ENCODE peak calls at places on chromosomes 12 and 14, in six cellular contexts. N is A549, O is upper lobe of left lung, T is HepG2, V is SK-N-SH, L is stomach. A is an unnamed sample. For H3K4me1, the result is how much of the 10 kb centered on the place peaks cover.

GRCh38 chr12:88951860-88952483 is 371.7 kb upstream of the KITLG start:
- DNase-seq in L (no peak), T (no peak), O (no peak), N (no peak), V (no peak), A (no peak)

GRCh38 chr14:32252030-32252670 is 49.1 kb upstream of the RNU6-8 start:
- DNase-seq in O (peak), T (peak), V (peak), L (peak), N (peak), A (no peak)

GRCh38 chr12:1453801-1454200 is 140.6 kb downstream of the FBXL14 start:
- DNase-seq in T (no peak), V (no peak), N (no peak), O (no peak), L (no peak), A (no peak)

GRCh38 chr12:113500662-113501435 is 29.2 kb upstream of the LHX5 start:
- DNase-seq in T (no peak), L (no peak), N (no peak), O (no peak), V (no peak), A (no peak)

GRCh38 chr12:50799908-50800307 is 36.0 kb downstream of the ATF1 start:
- DNase-seq in N (peak), O (no peak), V (peak), T (no peak), L (no peak), A (no peak)

GRCh38 chr14:92460916-92461579 is 52.5 kb upstream of the RIN3 start:
- DNase-seq in O (peak), V (no peak), L (peak), N (no peak), T (no peak), A (no peak)

GRCh38 chr12:6647083-6647604 is at the start of gene ACRBP:
- DNase-seq in O (peak), V (no peak), T (no peak), L (peak), N (no peak), A (peak)

GRCh38 chr14:94460631-94461416 is 8.2 kb upstream of the SERPINA11 start:
- DNase-seq in T (no peak), O (no peak), V (no peak), L (no peak), N (no peak), A (no peak)

GRCh38 chr12:113808095-113808951 is 157.8 kb downstream of the RBM19 start:
- DNase-seq in O (no peak), N (no peak), L (no peak), V (no peak), T (peak), A (no peak)

GRCh38 chr12:19316420-19316819 is 122.9 kb upstream of the AEBP2 start:
- DNase-seq in L (no peak), O (no peak), N (no peak), T (no peak), V (no peak), A (no peak)

GRCh38 chr12:40016960-40017359 is 88.9 kb downstream of the SLC2A13 start:
- DNase-seq in T (no peak), V (no peak), L (no peak), O (no peak), N (peak), A (no peak)

GRCh38 chr12:112466011-112466422 is 47.3 kb downstream of the PTPN11 start:
- DNase-seq in N (no peak), O (no peak), T (peak), L (peak), V (no peak), A (no peak)

GRCh38 chr12:47881826-47882427 is 22.9 kb downstream of the VDR start:
- DNase-seq in T (no peak), L (no peak), N (no peak), O (peak), V (no peak), A (no peak)

GRCh38 chr12:5549011-5549410 is 117.1 kb downstream of the NTF3 start:
- DNase-seq in N (no peak), T (no peak), L (no peak), O (no peak), V (no peak), A (no peak)

GRCh38 chr14:76953196-76953945 is 75.1 kb downstream of the IRF2BPL start:
- DNase-seq in L (peak), O (peak), T (peak), N (peak), V (peak), A (peak)

GRCh38 chr12:80702889-80703605 is 4.4 kb upstream of the MYF6 start:
- DNase-seq in N (no peak), V (no peak), O (no peak), L (no peak), T (peak), A (no peak)

GRCh38 chr14:102826161-102826560 is 48.9 kb downstream of the TRAF3 start:
- DNase-seq in O (no peak), T (no peak), L (no peak), N (no peak), V (no peak), A (no peak)

GRCh38 chr12:94615284-94616216 is 34.8 kb downstream of the TMCC3 start:
- DNase-seq in O (no peak), V (no peak), L (peak), T (peak), N (peak), A (no peak)

GRCh38 chr14:102544745-102545460 is 35.3 kb upstream of the ANKRD9 start:
- DNase-seq in T (peak), N (no peak), V (peak), L (peak), O (no peak), A (no peak)

GRCh38 chr14:100892496-100893227 is 10.9 kb downstream of the RTL1 start:
- DNase-seq in O (peak), L (peak), V (no peak), N (no peak), T (no peak), A (no peak)

GRCh38 chr14:94056579-94057308 is 24.3 kb downstream of the DDX24 start:
- DNase-seq in V (no peak), O (no peak), T (no peak), L (no peak), N (no peak), A (no peak)

GRCh38 chr14:102986810-102987579 is 64.5 kb downstream of the AMN start:
- DNase-seq in V (no peak), T (peak), L (no peak), N (no peak), O (no peak), A (no peak)

GRCh38 chr14:103385994-103386491 is 828 bp downstream of the MARK3 start:
- DNase-seq in V (peak), O (no peak), N (no peak), T (no peak), L (peak), A (peak)

GRCh38 chr12:51326762-51327439 is 2.9 kb upstream of the BIN2 start:
- DNase-seq in V (no peak), O (peak), L (no peak), T (no peak), N (no peak), A (no peak)

GRCh38 chr14:30796707-30797106 is 77.7 kb upstream of the COCH start:
- DNase-seq in L (no peak), O (no peak), T (no peak), N (no peak), V (no peak), A (no peak)
- H3K4me1 ChIP-seq in L (under half), O (under half), T (under half), N (under half), V (under half), A (under half)

GRCh38 chr14:75833326-75834020 is 148.3 kb downstream of the TGFB3 start:
- DNase-seq in T (no peak), L (no peak), O (no peak), N (no peak), V (no peak), A (no peak)

GRCh38 chr14:75835156-75836141 is 146.3 kb downstream of the TGFB3 start:
- DNase-seq in O (no peak), N (no peak), L (no peak), T (peak), V (no peak), A (no peak)

GRCh38 chr14:75831971-75832370 is 149.8 kb downstream of the TGFB3 start:
- DNase-seq in V (no peak), T (no peak), N (no peak), O (peak), L (peak), A (peak)

GRCh38 chr14:75831455-75831854 is 150.3 kb downstream of the TGFB3 start:
- DNase-seq in T (peak), O (peak), N (no peak), V (no peak), L (peak), A (peak)

DNA sequence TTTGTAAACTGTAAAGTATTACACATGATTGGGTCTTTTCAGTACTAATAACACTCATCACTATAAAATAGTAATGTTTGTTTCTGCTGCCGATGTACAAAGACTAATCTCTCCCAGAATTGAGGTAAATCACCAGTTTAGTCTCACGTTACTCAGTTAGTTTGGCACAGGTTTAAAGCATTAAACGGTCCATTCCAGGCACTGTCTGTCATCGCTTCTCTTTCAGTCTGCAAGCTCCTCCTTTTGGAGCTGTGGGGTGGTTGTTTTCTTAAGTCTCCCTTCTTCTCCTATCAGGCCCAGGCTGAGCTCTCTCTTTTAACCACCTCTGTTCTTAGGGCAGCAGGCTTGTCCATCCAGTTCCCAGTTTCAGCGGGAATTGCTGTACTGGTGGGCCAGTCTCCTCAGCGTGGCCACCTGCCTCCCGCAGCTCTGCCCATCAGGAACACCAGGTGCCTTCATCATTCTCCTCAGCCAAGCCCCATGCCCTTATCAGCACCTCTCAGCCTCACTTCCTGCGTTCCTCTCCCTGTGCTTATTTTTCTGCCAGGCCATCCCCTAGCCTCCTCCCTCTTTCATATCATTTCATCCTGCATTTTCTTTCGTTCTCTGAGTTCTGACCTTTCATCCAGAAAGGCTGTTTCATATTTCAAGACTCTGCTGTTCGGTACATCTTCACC is 149.0 kb downstream of the TGFB3 start:
- DNase-seq in V (no peak), O (no peak), L (peak), N (no peak), T (no peak), A (peak)
- TF ChIP-seq EP300 in V (no peak), O (no peak), L (no peak), N (no peak), T (no peak), A (no peak)

DNA sequence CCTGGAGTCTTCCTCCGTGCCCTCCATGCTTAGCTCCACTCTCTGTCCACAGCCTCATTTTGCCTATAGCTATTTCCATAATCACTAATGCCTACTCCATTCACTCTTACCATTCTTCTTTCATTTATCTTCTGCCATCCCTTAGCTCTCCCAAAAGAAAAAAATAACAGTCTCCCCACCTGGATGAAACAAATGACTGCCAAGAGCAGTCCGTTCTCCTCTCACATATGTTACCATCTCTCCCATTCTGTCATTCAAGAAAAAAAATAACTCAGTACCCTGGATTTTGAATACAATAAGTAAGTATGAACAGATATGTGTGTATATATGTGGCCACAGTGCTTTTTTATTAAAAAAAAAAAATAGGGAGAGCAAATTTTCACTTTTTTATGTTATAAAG is 13.2 kb downstream of the DUSP16 start:
- DNase-seq in V (no peak), O (no peak), L (no peak), T (no peak), N (no peak), A (no peak)
- H3K27ac ChIP-seq in V (no peak), O (no peak), L (no peak), T (no peak), N (no peak), A (no peak)

GRCh38 chr12:20567413-20567812 is 127.7 kb upstream of the SLCO1C1 start:
- DNase-seq in O (no peak), L (no peak), T (no peak), N (no peak), V (no peak), A (no peak)
- H3K4me1 ChIP-seq in O (under half), L (under half), T (under half), N (under half), V (under half), A (under half)

GRCh38 chr14:59187802-59188460 is 536 bp upstream of the DAAM1 start:
- DNase-seq in L (no peak), T (no peak), O (peak), N (peak), V (peak), A (peak)
- TF ChIP-seq EP300 in L (no peak), T (peak), O (no peak), N (no peak), V (no peak), A (no peak)

DNA sequence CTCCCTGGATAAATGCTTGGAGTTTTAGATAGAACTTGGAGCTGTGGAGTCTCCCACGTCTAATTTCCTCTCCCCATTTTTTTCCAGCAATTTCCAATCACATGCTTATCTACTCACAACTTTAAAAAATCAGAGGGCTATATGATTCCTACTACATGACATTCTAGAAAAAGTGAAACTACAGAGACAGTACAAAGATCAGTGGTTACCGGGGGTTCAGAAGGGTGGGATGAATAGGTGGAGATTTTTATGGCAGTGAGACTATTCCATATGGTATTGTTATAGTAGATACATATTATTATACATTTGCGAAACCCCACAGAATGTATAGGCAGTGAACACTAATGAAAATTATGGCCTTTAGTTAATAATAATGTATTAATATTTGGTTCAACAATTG is 35.5 kb downstream of the ATF7 start:
- DNase-seq in T (peak), N (no peak), O (no peak), V (no peak), L (no peak), A (no peak)
- H3K27ac ChIP-seq in T (no peak), N (no peak), O (no peak), V (no peak), L (no peak), A (no peak)

GRCh38 chr12:106141003-106141402 is 2.2 kb upstream of the NUAK1 start:
- DNase-seq in L (no peak), N (no peak), V (no peak), O (no peak), T (no peak), A (no peak)
- H3K4me1 ChIP-seq in L (under half), N (under half), V (under half), O (under half), T (under half), A (under half)

GRCh38 chr12:14924541-14924940 is 13.8 kb downstream of the ERP27 start:
- DNase-seq in L (no peak), N (no peak), T (no peak), V (no peak), O (no peak), A (no peak)
- TF ChIP-seq EP300 in L (no peak), N (no peak), T (no peak), V (no peak), O (no peak), A (no peak)